ENCODE peak calls at places on chromosomes 7 and 10, in ten cellular contexts. J, R, L, D, U, C, H, I, W and Q are unnamed samples.

GRCh38 chr10:34522542-34522941 is 292.6 kb downstream of the PARD3 start:
- DNase-seq in C (no peak), H (no peak), D (peak), W (no peak), U (peak), I (peak), J (no peak), R (peak), L (peak), Q (peak)

GRCh38 chr10:102114861-102115618 is 5.1 kb downstream of the LDB1 start:
- DNase-seq in J (peak), L (peak), I (peak), U (peak), D (peak), H (no peak), W (peak), R (peak), C (peak), Q (peak)

GRCh38 chr7:83976302-83976701 is 218.3 kb downstream of the SEMA3A start:
- DNase-seq in I (peak), W (no peak), L (peak), J (peak), U (peak), H (no peak), D (peak), R (peak), C (no peak), Q (peak)

GRCh38 chr7:132255898-132256297 is 320.4 kb downstream of the PLXNA4 start:
- DNase-seq in C (no peak), J (peak), R (no peak), W (no peak), L (no peak), I (no peak), D (peak), U (no peak), H (no peak), Q (no peak)

GRCh38 chr10:102776779-102777417 is 33.1 kb downstream of the WBP1L start:
- DNase-seq in D (no peak), I (no peak), L (peak), R (no peak), J (no peak), C (peak), W (no peak), H (no peak), U (peak), Q (no peak)

GRCh38 chr10:79184141-79184625 is 115.4 kb downstream of the ZMIZ1 start:
- DNase-seq in R (no peak), J (peak), I (peak), D (peak), U (peak), C (peak), W (no peak), L (no peak), H (no peak), Q (no peak)

GRCh38 chr10:10826125-10826524 is 191.5 kb upstream of the CELF2 start:
- DNase-seq in C (no peak), I (peak), D (no peak), H (no peak), W (no peak), U (peak), R (no peak), L (no peak), J (no peak), Q (no peak)

GRCh38 chr7:67453580-67453979 is 456.9 kb downstream of the TYW1 start:
- DNase-seq in H (no peak), C (no peak), D (no peak), U (no peak), W (no peak), R (no peak), I (no peak), J (no peak), L (no peak), Q (no peak)

GRCh38 chr10:95906675-95907453 is 911 bp upstream of the CC2D2B start:
- DNase-seq in C (peak), H (peak), L (peak), J (peak), I (peak), R (peak), D (peak), U (peak), W (no peak), Q (peak)

GRCh38 chr10:120833222-120833928 is 17.8 kb upstream of the WDR11 start:
- DNase-seq in W (no peak), L (no peak), C (no peak), I (no peak), H (no peak), J (no peak), D (no peak), U (no peak), R (no peak), Q (no peak)

GRCh38 chr7:92768501-92769360 is 67.6 kb downstream of the CDK6 start:
- DNase-seq in R (peak), I (no peak), H (peak), L (no peak), J (no peak), C (no peak), D (peak), W (no peak), U (no peak), Q (no peak)

GRCh38 chr10:111856631-111857030 is 326.9 kb downstream of the GPAM start:
- DNase-seq in J (no peak), L (peak), U (no peak), C (no peak), D (no peak), W (no peak), R (no peak), H (no peak), I (no peak), Q (no peak)

GRCh38 chr7:3914385-3914784 is 613.3 kb downstream of the SDK1 start:
- DNase-seq in C (no peak), U (peak), J (no peak), H (no peak), I (no peak), D (no peak), L (no peak), W (no peak), R (no peak), Q (peak)

GRCh38 chr7:87715511-87715910 is 87.3 kb downstream of the RUNDC3B start:
- DNase-seq in D (no peak), I (no peak), C (no peak), R (no peak), W (no peak), H (no peak), U (no peak), L (no peak), J (no peak), Q (no peak)

GRCh38 chr10:102632394-102633062 is 11.8 kb upstream of the TRIM8 start:
- DNase-seq in R (no peak), J (no peak), C (no peak), W (no peak), D (no peak), U (peak), L (no peak), I (no peak), H (no peak), Q (peak)

GRCh38 chr7:155298288-155298833 is 683 bp downstream of the INSIG1 start:
- DNase-seq in J (no peak), H (no peak), W (no peak), R (no peak), D (peak), C (no peak), I (no peak), U (no peak), L (peak), Q (peak)

GRCh38 chr7:2433713-2434550 is 30.5 kb downstream of the CHST12 start:
- DNase-seq in D (no peak), J (no peak), W (no peak), R (no peak), U (no peak), H (no peak), L (no peak), I (no peak), C (peak), Q (no peak)

GRCh38 chr10:132574783-132575319 is 37.3 kb downstream of the INPP5A start:
- DNase-seq in D (no peak), U (no peak), C (peak), L (peak), H (no peak), I (peak), R (no peak), J (no peak), W (no peak), Q (peak)

GRCh38 chr7:149774237-149775175 is 1.1 kb upstream of the ZNF467 start:
- DNase-seq in C (no peak), D (no peak), W (no peak), J (peak), I (no peak), R (no peak), U (no peak), H (no peak), L (peak), Q (no peak)

GRCh38 chr7:36863901-36864701 is 139.8 kb upstream of the AOAH start:
- DNase-seq in L (no peak), D (no peak), W (no peak), J (no peak), U (no peak), R (no peak), C (no peak), H (no peak), I (no peak), Q (no peak)

GRCh38 chr10:62638062-62638477 is 166.4 kb upstream of the ADO start:
- DNase-seq in D (no peak), C (peak), U (peak), L (no peak), W (no peak), R (peak), J (no peak), I (no peak), H (peak), Q (peak)

GRCh38 chr7:117153016-117153415 is 169.8 kb downstream of the WNT2 start:
- DNase-seq in C (no peak), R (no peak), W (no peak), L (no peak), D (no peak), J (no peak), H (no peak), U (no peak), I (no peak), Q (no peak)

GRCh38 chr10:89158446-89158845 is 48.7 kb downstream of the CH25H start:
- DNase-seq in H (no peak), W (no peak), L (no peak), U (peak), R (no peak), I (no peak), D (no peak), J (no peak), C (no peak), Q (no peak)

GRCh38 chr10:96657385-96657784 is 62.9 kb downstream of the PIK3AP1 start:
- DNase-seq in L (no peak), R (no peak), D (no peak), W (no peak), H (no peak), J (no peak), I (no peak), U (no peak), C (no peak), Q (no peak)

GRCh38 chr10:115659616-115660015 is 566.5 kb downstream of the ATRNL1 start:
- DNase-seq in C (no peak), R (no peak), H (no peak), U (peak), D (no peak), J (no peak), W (no peak), I (no peak), L (no peak), Q (no peak)

GRCh38 chr10:122571892-122572291 is 11.3 kb downstream of the DMBT1 start:
- DNase-seq in H (no peak), L (no peak), D (no peak), U (no peak), R (no peak), W (no peak), J (no peak), I (no peak), C (no peak), Q (no peak)

GRCh38 chr7:130365511-130366441 is 14.5 kb upstream of the CPA1 start:
- DNase-seq in W (no peak), J (peak), U (peak), H (peak), C (peak), I (no peak), L (peak), R (peak), D (peak), Q (no peak)

GRCh38 chr7:100655908-100656674 is at the start of gene ACTL6B:
- DNase-seq in I (peak), W (peak), C (peak), J (no peak), R (peak), U (no peak), D (peak), H (no peak), L (peak), Q (peak)

GRCh38 chr7:47587389-47587788 is 5.5 kb upstream of the TNS3 start:
- DNase-seq in J (no peak), U (no peak), W (no peak), I (no peak), R (no peak), D (no peak), C (peak), H (no peak), L (no peak), Q (peak)

GRCh38 chr7:64867863-64868440 is 35.1 kb upstream of the ZNF273 start:
- DNase-seq in U (no peak), I (no peak), W (no peak), H (no peak), D (no peak), C (no peak), L (no peak), J (no peak), R (no peak), Q (no peak)

GRCh38 chr7:79282051-79282694 is 171.3 kb downstream of the MAGI2 start:
- DNase-seq in L (peak), D (no peak), R (no peak), W (no peak), U (peak), J (no peak), I (peak), C (no peak), H (no peak), Q (peak)

GRCh38 chr10:97718659-97719142 is 5.2 kb downstream of the MARVELD1 start:
- DNase-seq in R (no peak), H (no peak), C (peak), I (no peak), J (peak), D (peak), U (peak), W (no peak), L (peak), Q (no peak)